ENCODE peak calls at places on chromosomes 4 and X, in ten cellular contexts. One of them, this sample, is unnamed.

GRCh38 chr4:190014771-190015537 is 12.1 kb downstream of the FRG2 start:
- DNase-seq in cardiac muscle cell: no peak
- DNase-seq in LNCaP clone FGC: no peak
- DNase-seq in transverse colon: no peak
- DNase-seq in osteocyte: no peak
- DNase-seq in Calu3: no peak
- DNase-seq in hepatocyte: peak; percentile 44
- DNase-seq in heart left ventricle: no peak
- DNase-seq in uterus: no peak
- DNase-seq in cardiac fibroblast: no peak
- DNase-seq in this sample: no peak

GRCh38 chr4:138330531-138330930 is 88.4 kb upstream of the SLC7A11 start:
- DNase-seq in heart left ventricle: no peak
- DNase-seq in transverse colon: no peak
- DNase-seq in cardiac fibroblast: peak; percentile 38
- DNase-seq in Calu3: no peak
- DNase-seq in cardiac muscle cell: no peak
- DNase-seq in uterus: no peak
- DNase-seq in LNCaP clone FGC: peak; percentile 89
- DNase-seq in osteocyte: no peak
- DNase-seq in hepatocyte: no peak
- DNase-seq in this sample: no peak

GRCh38 chr4:74682567-74683359 is 111.6 kb downstream of the BTC start:
- DNase-seq in transverse colon: no peak
- DNase-seq in uterus: no peak
- DNase-seq in LNCaP clone FGC: no peak
- DNase-seq in cardiac fibroblast: peak; percentile 94
- DNase-seq in hepatocyte: peak; percentile 72
- DNase-seq in cardiac muscle cell: peak; percentile 22
- DNase-seq in Calu3: peak; percentile 59
- DNase-seq in heart left ventricle: no peak
- DNase-seq in osteocyte: no peak
- DNase-seq in this sample: no peak

GRCh38 chr4:186541801-186542200 is 13.6 kb downstream of the MTNR1A start:
- DNase-seq in heart left ventricle: no peak
- DNase-seq in cardiac fibroblast: no peak
- DNase-seq in osteocyte: no peak
- DNase-seq in transverse colon: no peak
- DNase-seq in cardiac muscle cell: no peak
- DNase-seq in uterus: no peak
- DNase-seq in LNCaP clone FGC: no peak
- DNase-seq in Calu3: no peak
- DNase-seq in hepatocyte: no peak
- DNase-seq in this sample: no peak

GRCh38 chrX:1679238-1679637 is 64.4 kb downstream of the ASMT start:
- DNase-seq in cardiac fibroblast: peak; percentile 23
- DNase-seq in uterus: no peak
- DNase-seq in LNCaP clone FGC: no peak
- DNase-seq in heart left ventricle: no peak
- DNase-seq in transverse colon: no peak
- DNase-seq in Calu3: no peak
- DNase-seq in osteocyte: peak; percentile 27
- DNase-seq in cardiac muscle cell: no peak
- DNase-seq in hepatocyte: no peak
- DNase-seq in this sample: no peak

GRCh38 chr4:36332023-36332781 is 50.8 kb downstream of the DTHD1 start:
- DNase-seq in Calu3: no peak
- DNase-seq in osteocyte: no peak
- DNase-seq in cardiac fibroblast: peak; percentile 6
- DNase-seq in heart left ventricle: no peak
- DNase-seq in cardiac muscle cell: no peak
- DNase-seq in uterus: no peak
- DNase-seq in LNCaP clone FGC: no peak
- DNase-seq in hepatocyte: no peak
- DNase-seq in transverse colon: no peak
- DNase-seq in this sample: no peak

GRCh38 chr4:1074077-1074476 is 39.3 kb downstream of the RNF212 start:
- DNase-seq in cardiac fibroblast: no peak
- DNase-seq in Calu3: no peak
- DNase-seq in hepatocyte: no peak
- DNase-seq in LNCaP clone FGC: no peak
- DNase-seq in transverse colon: no peak
- DNase-seq in osteocyte: no peak
- DNase-seq in heart left ventricle: no peak
- DNase-seq in cardiac muscle cell: no peak
- DNase-seq in uterus: no peak
- DNase-seq in this sample: no peak

GRCh38 chr4:48141048-48141447 is 7.0 kb upstream of the TXK start:
- DNase-seq in osteocyte: no peak
- DNase-seq in cardiac muscle cell: peak; percentile 54
- DNase-seq in uterus: no peak
- DNase-seq in cardiac fibroblast: peak; percentile 68
- DNase-seq in transverse colon: no peak
- DNase-seq in LNCaP clone FGC: no peak
- DNase-seq in heart left ventricle: no peak
- DNase-seq in Calu3: no peak
- DNase-seq in hepatocyte: peak; percentile 56
- DNase-seq in this sample: no peak

GRCh38 chr4:156898373-156899117 is 73.1 kb downstream of the PDGFC start:
- DNase-seq in Calu3: no peak
- DNase-seq in osteocyte: no peak
- DNase-seq in heart left ventricle: no peak
- DNase-seq in cardiac fibroblast: peak; percentile 52
- DNase-seq in LNCaP clone FGC: no peak
- DNase-seq in uterus: no peak
- DNase-seq in transverse colon: no peak
- DNase-seq in cardiac muscle cell: no peak
- DNase-seq in hepatocyte: no peak
- DNase-seq in this sample: no peak

GRCh38 chrX:1440506-1440905 is 12.2 kb downstream of the ASMTL start:
- DNase-seq in osteocyte: peak; percentile 76
- DNase-seq in Calu3: no peak
- DNase-seq in LNCaP clone FGC: no peak
- DNase-seq in cardiac muscle cell: no peak
- DNase-seq in transverse colon: no peak
- DNase-seq in hepatocyte: no peak
- DNase-seq in heart left ventricle: no peak
- DNase-seq in uterus: no peak
- DNase-seq in cardiac fibroblast: no peak
- DNase-seq in this sample: no peak

GRCh38 chr4:182825786-182826185 is 91.4 kb downstream of the DCTD start:
- DNase-seq in heart left ventricle: no peak
- DNase-seq in hepatocyte: no peak
- DNase-seq in cardiac fibroblast: no peak
- DNase-seq in cardiac muscle cell: no peak
- DNase-seq in uterus: no peak
- DNase-seq in LNCaP clone FGC: no peak
- DNase-seq in transverse colon: no peak
- DNase-seq in Calu3: no peak
- DNase-seq in osteocyte: no peak
- DNase-seq in this sample: no peak

GRCh38 chr4:98903561-98903960 is 25.4 kb downstream of the EIF4E start:
- DNase-seq in cardiac muscle cell: no peak
- DNase-seq in transverse colon: no peak
- DNase-seq in Calu3: no peak
- DNase-seq in LNCaP clone FGC: peak; percentile 36
- DNase-seq in hepatocyte: no peak
- DNase-seq in osteocyte: no peak
- DNase-seq in uterus: no peak
- DNase-seq in cardiac fibroblast: no peak
- DNase-seq in heart left ventricle: no peak
- DNase-seq in this sample: no peak

GRCh38 chr4:4759883-4760282 is 99.6 kb upstream of the MSX1 start:
- DNase-seq in LNCaP clone FGC: no peak
- DNase-seq in cardiac muscle cell: no peak
- DNase-seq in heart left ventricle: no peak
- DNase-seq in cardiac fibroblast: no peak
- DNase-seq in hepatocyte: no peak
- DNase-seq in uterus: no peak
- DNase-seq in osteocyte: no peak
- DNase-seq in Calu3: no peak
- DNase-seq in transverse colon: no peak
- DNase-seq in this sample: no peak

GRCh38 chr4:113978105-113978504 is 1.3 kb downstream of the ARSJ start:
- DNase-seq in hepatocyte: no peak
- DNase-seq in Calu3: no peak
- DNase-seq in transverse colon: no peak
- DNase-seq in osteocyte: no peak
- DNase-seq in uterus: no peak
- DNase-seq in cardiac muscle cell: no peak
- DNase-seq in heart left ventricle: no peak
- DNase-seq in cardiac fibroblast: no peak
- DNase-seq in LNCaP clone FGC: no peak
- DNase-seq in this sample: no peak

GRCh38 chr4:181604546-181604945 is 638.7 kb upstream of the TENM3 start:
- DNase-seq in transverse colon: no peak
- DNase-seq in LNCaP clone FGC: no peak
- DNase-seq in hepatocyte: no peak
- DNase-seq in cardiac muscle cell: no peak
- DNase-seq in uterus: no peak
- DNase-seq in Calu3: no peak
- DNase-seq in cardiac fibroblast: no peak
- DNase-seq in heart left ventricle: no peak
- DNase-seq in osteocyte: no peak
- DNase-seq in this sample: no peak

DNA sequence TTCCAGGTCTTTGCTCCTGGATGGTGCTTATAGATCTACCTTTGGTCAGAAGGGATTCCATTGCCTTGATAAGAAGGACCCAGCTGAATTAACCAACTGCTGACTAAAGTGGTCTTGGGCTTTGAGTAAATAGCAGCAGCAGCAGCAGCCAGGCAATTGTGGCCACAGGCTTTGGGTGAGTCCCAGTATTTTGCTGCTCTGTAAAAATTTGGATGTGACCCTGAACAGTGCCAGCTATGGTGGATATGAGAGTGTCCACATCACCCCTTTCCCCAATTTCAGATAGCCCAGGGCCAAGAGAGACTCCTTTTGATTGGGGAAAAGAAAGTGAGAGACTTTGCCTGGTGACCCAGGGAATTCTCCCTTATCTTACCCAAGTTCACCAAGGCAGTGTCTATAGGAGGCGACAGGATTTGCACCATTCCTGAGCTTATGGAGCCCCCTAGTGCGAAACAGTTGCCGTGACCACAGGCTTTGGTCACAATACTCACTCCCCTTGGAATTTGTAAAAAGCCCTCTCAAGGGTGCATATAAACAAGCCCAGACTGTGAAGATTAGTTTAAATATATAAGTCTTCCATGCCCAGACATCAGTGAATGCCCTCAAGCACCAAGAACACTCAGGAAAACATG is 518.0 kb downstream of the TMA16 start:
- DNase-seq in Calu3: peak; percentile 39
- DNase-seq in cardiac fibroblast: no peak
- DNase-seq in cardiac muscle cell: peak; percentile 71
- DNase-seq in hepatocyte: peak; percentile 59
- DNase-seq in osteocyte: no peak
- DNase-seq in uterus: no peak
- DNase-seq in heart left ventricle: no peak
- DNase-seq in LNCaP clone FGC: no peak
- DNase-seq in transverse colon: no peak
- DNase-seq in this sample: peak; percentile 50
- TF ChIP-seq CTCF in Calu3: peak; percentile 35
- TF ChIP-seq CTCF in cardiac fibroblast: no peak
- TF ChIP-seq CTCF in cardiac muscle cell: no peak
- TF ChIP-seq CTCF in hepatocyte: peak; percentile 66
- TF ChIP-seq CTCF in osteocyte: peak; percentile 54
- TF ChIP-seq CTCF in uterus: no peak
- TF ChIP-seq CTCF in heart left ventricle: no peak
- TF ChIP-seq CTCF in LNCaP clone FGC: peak; percentile 53
- TF ChIP-seq CTCF in transverse colon: no peak
- TF ChIP-seq CTCF in this sample: peak; percentile 79

GRCh38 chrX:107537815-107538214 is 88.4 kb downstream of the FRMPD3 start:
- DNase-seq in heart left ventricle: no peak
- DNase-seq in hepatocyte: peak; percentile 60
- DNase-seq in Calu3: peak; percentile 63
- DNase-seq in cardiac fibroblast: peak; percentile 73
- DNase-seq in uterus: no peak
- DNase-seq in transverse colon: no peak
- DNase-seq in osteocyte: no peak
- DNase-seq in LNCaP clone FGC: no peak
- DNase-seq in cardiac muscle cell: peak; percentile 67
- DNase-seq in this sample: peak; percentile 8

GRCh38 chrX:107541244-107541643 is 87.1 kb upstream of the PRPS1 start:
- DNase-seq in heart left ventricle: no peak
- DNase-seq in LNCaP clone FGC: no peak
- DNase-seq in cardiac fibroblast: peak; percentile 2
- DNase-seq in transverse colon: no peak
- DNase-seq in hepatocyte: peak; percentile 52
- DNase-seq in Calu3: no peak
- DNase-seq in cardiac muscle cell: no peak
- DNase-seq in uterus: no peak
- DNase-seq in osteocyte: no peak
- DNase-seq in this sample: no peak

GRCh38 chrX:107547621-107548020 is 80.7 kb upstream of the PRPS1 start:
- DNase-seq in heart left ventricle: no peak
- DNase-seq in LNCaP clone FGC: no peak
- DNase-seq in transverse colon: no peak
- DNase-seq in hepatocyte: no peak
- DNase-seq in Calu3: no peak
- DNase-seq in cardiac muscle cell: no peak
- DNase-seq in osteocyte: no peak
- DNase-seq in cardiac fibroblast: no peak
- DNase-seq in uterus: no peak
- DNase-seq in this sample: no peak

GRCh38 chrX:107542500-107542899 is 85.8 kb upstream of the PRPS1 start:
- DNase-seq in hepatocyte: peak; percentile 30
- DNase-seq in uterus: no peak
- DNase-seq in Calu3: peak; percentile 54
- DNase-seq in transverse colon: no peak
- DNase-seq in LNCaP clone FGC: peak; percentile 17
- DNase-seq in osteocyte: no peak
- DNase-seq in heart left ventricle: no peak
- DNase-seq in cardiac fibroblast: peak; percentile 21
- DNase-seq in cardiac muscle cell: no peak
- DNase-seq in this sample: peak; percentile 2
- TF ChIP-seq CTCF in hepatocyte: peak; percentile 28
- TF ChIP-seq CTCF in uterus: no peak
- TF ChIP-seq CTCF in Calu3: no peak
- TF ChIP-seq CTCF in transverse colon: no peak
- TF ChIP-seq CTCF in LNCaP clone FGC: peak; percentile 35
- TF ChIP-seq CTCF in osteocyte: peak; percentile 12
- TF ChIP-seq CTCF in heart left ventricle: no peak
- TF ChIP-seq CTCF in cardiac fibroblast: peak; percentile 8
- TF ChIP-seq CTCF in cardiac muscle cell: peak; percentile 18
- TF ChIP-seq CTCF in this sample: peak; percentile 46

GRCh38 chrX:63812826-63813225 is 27.8 kb upstream of the ARHGEF9 start:
- DNase-seq in cardiac fibroblast: no peak
- DNase-seq in Calu3: no peak
- DNase-seq in cardiac muscle cell: no peak
- DNase-seq in LNCaP clone FGC: no peak
- DNase-seq in hepatocyte: no peak
- DNase-seq in transverse colon: no peak
- DNase-seq in uterus: no peak
- DNase-seq in osteocyte: no peak
- DNase-seq in heart left ventricle: no peak
- DNase-seq in this sample: no peak
- TF ChIP-seq CTCF in cardiac fibroblast: no peak
- TF ChIP-seq CTCF in Calu3: no peak
- TF ChIP-seq CTCF in cardiac muscle cell: no peak
- TF ChIP-seq CTCF in LNCaP clone FGC: no peak
- TF ChIP-seq CTCF in hepatocyte: no peak
- TF ChIP-seq CTCF in transverse colon: no peak
- TF ChIP-seq CTCF in uterus: no peak
- TF ChIP-seq CTCF in osteocyte: no peak
- TF ChIP-seq CTCF in heart left ventricle: no peak
- TF ChIP-seq CTCF in this sample: no peak

GRCh38 chrX:132948648-132949260 is 9.7 kb downstream of the HS6ST2 start:
- DNase-seq in LNCaP clone FGC: no peak
- DNase-seq in osteocyte: no peak
- DNase-seq in transverse colon: no peak
- DNase-seq in cardiac muscle cell: peak; percentile 64
- DNase-seq in hepatocyte: no peak
- DNase-seq in Calu3: peak; percentile 22
- DNase-seq in heart left ventricle: no peak
- DNase-seq in cardiac fibroblast: no peak
- DNase-seq in uterus: no peak
- DNase-seq in this sample: peak; percentile 24
- TF ChIP-seq CTCF in LNCaP clone FGC: no peak
- TF ChIP-seq CTCF in osteocyte: peak; percentile 36
- TF ChIP-seq CTCF in transverse colon: no peak
- TF ChIP-seq CTCF in cardiac muscle cell: peak; percentile 11
- TF ChIP-seq CTCF in hepatocyte: peak; percentile 28
- TF ChIP-seq CTCF in Calu3: peak; percentile 50
- TF ChIP-seq CTCF in heart left ventricle: no peak
- TF ChIP-seq CTCF in cardiac fibroblast: no peak
- TF ChIP-seq CTCF in uterus: no peak
- TF ChIP-seq CTCF in this sample: peak; percentile 65

This sample was measured in neural crest cell.